ENCODE peak calls at places on chromosomes 13 and 19, in five cellular contexts. Y is neural progenitor cell, N is HCT116, T is hepatocyte, W is GM23338. H is an unnamed sample.
A peak's percentile ranks its signal among the peaks of the same experiment; 100 is the strongest.

GRCh38 chr13:79307866-79308298 is 98.2 kb downstream of the RBM26 start:
- DNase-seq in Y (peak; percentile 6), N (no peak), T (no peak), W (peak; percentile 18), H (peak; percentile 7)

GRCh38 chr13:100722517-100722916 is 47.9 kb upstream of the TMTC4 start:
- DNase-seq in Y (peak; percentile 6), N (no peak), T (no peak), W (peak; percentile 28), H (no peak)

GRCh38 chr13:49802410-49802809 is 9.9 kb upstream of the KPNA3 start:
- DNase-seq in Y (no peak), N (no peak), T (no peak), W (no peak), H (no peak)

GRCh38 chr13:37118002-37118401 is 12.5 kb upstream of the CSNK1A1L start:
- DNase-seq in Y (no peak), N (no peak), T (no peak), W (no peak), H (no peak)

GRCh38 chr13:107817652-107818287 is 397.6 kb downstream of the LIG4 start:
- DNase-seq in Y (peak; percentile 6), N (no peak), T (no peak), W (peak; percentile 75), H (no peak)

GRCh38 chr13:46489586-46490023 is 63.4 kb upstream of the LRCH1 start:
- DNase-seq in Y (peak; percentile 18), N (no peak), T (no peak), W (no peak), H (no peak)

GRCh38 chr19:42115219-42115618 is 17.0 kb downstream of the POU2F2 start:
- DNase-seq in Y (no peak), N (no peak), T (no peak), W (no peak), H (peak; percentile 58)

GRCh38 chr13:103351035-103351828 is 285.0 kb upstream of the SLC10A2 start:
- DNase-seq in Y (peak; percentile 4), N (no peak), T (peak; percentile 41), W (peak; percentile 62), H (no peak)

GRCh38 chr13:39410089-39410901 is 192.7 kb downstream of the LHFPL6 start:
- DNase-seq in Y (no peak), N (no peak), T (no peak), W (peak; percentile 38), H (no peak)

GRCh38 chr19:9075064-9075964 is 11.5 kb upstream of the OR1M1 start:
- DNase-seq in Y (peak; percentile 50), N (peak; percentile 97), T (peak; percentile 93), W (peak; percentile 67), H (no peak)

DNA sequence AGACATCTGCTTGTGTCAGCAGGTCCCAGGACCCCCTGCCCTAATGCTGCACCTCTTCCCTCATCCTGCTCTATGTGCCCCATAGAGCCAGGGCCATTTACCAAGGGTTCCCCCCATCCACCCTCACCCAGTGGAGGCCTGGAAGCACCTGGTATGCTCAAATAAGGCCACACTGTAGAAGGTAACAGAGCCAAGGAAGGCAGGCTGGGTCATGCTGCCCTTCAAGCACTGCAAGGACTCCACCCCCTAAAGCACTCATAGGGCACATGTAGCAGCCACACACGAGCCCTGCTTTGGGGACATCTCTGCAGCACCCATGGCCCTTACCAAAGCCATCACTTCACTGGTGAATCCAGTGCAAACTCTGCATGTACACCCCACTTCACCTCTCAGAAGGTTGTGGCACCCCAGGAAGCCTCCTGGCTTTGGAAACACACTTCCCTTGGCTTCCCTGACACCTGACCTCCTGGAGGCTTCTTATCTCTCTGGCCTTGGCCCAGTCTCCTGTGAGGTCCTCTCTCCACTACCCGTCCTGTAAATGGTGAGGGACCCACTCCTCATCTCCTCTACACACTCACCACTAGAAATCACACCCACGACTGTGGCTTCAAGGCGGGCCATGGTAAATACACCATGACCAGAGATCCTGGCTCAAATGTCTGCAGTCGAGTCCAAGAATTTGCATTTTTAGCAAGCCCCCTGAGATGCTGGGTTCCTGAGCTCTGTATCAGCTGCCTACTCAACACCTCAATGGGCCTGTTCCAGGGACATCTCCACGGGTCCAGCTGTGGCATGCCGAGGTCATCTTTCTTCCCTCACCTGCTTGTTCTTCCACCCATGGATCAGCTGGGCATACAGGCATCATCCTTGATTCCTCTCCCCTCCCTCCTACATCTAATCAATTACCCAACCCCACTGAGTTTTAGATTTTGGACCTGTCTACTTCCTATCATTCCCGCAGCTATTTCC is 80.9 kb upstream of the DOCK9 start:
- DNase-seq in Y (no peak), N (no peak), T (no peak), W (no peak), H (no peak)
- H3K27ac ChIP-seq in Y (no peak overlapping the region), N (no peak overlapping the region), T (no peak overlapping the region), W (no peak overlapping the region), H (no peak overlapping the region)

GRCh38 chr13:20397896-20398295 is 127.8 kb downstream of the CRYL1 start:
- DNase-seq in Y (no peak), N (no peak), T (no peak), W (no peak), H (no peak)
- TF ChIP-seq EZH2phosphoT487 in Y (no peak), N (no peak), T (no peak), W (no peak), H (no peak)

DNA sequence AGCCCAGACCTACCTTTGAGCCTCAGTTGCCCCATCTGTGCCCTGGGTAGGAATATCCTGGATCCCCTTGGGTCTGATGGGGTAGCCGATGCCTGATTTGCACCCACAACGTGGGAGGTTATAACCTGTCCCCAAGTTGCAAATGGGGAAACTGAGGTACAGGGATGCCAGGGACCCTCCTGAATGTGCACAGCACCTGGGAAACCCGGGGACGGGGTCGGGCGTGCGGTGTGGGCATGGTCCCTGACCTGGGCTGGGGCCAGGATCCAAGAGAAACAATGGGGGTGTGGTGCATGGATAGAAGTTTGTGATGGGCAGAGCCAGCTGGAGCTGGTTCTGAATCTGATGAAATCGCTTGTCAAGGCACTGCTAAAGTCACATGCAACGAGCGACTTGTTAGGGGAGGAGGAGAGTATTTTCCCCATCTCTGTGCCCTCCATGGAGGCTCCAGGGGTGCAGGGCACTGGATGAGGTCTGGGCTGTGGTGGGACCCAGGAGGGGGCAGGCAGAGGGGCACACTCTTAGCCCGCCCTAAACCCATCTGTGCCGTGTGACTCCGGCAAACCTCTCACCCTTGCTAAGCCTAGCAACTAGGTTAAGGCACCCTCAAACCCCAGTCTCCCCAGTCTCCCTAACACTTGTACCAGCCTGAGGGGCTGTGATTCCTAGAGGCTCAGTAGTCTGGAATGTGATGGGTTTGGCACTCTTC is 739 bp downstream of the GDF15 start:
- DNase-seq in Y (no peak), N (no peak), T (peak; percentile 11), W (no peak), H (no peak)
- H3K27ac ChIP-seq in Y (no peak overlapping the region), N (peak overlapping the region; percentile 82), T (peak overlapping the region; percentile 86), W (no peak overlapping the region), H (no peak overlapping the region)

DNA sequence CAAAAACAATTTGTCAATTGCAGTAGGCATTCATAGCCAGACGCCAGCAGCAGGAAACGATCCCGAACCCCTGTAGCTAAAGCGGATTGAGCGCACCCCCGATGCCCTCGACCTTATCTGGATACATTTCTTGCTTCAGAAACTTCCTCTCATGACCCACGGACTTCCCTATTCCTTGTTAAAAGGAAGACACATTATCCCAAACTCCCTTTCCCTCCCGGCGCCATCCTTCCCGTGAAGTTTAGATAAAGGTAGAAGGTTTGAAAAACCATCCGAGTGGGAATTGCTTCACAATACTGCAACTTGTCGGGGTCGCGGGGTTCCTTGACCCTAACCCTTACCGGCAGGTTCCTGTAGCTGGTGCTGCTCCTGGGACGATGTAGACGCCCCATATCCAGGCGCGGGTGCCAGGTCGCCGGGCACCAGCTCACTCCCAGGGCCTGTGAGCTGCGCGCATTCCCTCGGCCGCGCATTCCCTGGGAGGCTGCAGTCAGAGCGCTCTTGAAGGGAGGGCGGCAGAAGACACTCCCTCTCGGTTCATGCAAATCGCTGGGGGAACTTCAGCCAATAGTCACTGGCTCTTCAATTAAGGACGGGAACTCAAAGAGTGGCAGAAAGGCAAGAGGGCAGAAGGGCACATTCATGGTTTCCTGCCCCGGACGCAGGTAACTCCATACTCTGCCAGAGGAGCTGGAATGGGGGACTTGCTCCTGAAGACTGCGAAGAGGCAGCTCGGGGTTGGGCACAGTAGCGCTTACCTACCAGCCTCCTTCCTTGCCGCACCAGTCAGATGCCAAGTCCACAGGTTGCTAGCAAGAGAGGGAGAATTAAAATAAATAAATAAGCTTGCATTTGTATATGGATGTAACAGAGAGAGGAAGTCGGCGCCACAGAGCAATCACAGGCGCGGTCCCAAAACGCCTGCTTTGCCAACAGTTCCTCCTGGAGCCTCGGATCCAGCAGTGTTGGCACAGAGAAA is 674 bp downstream of the PCDH20 start:
- DNase-seq in Y (peak; percentile 91), N (no peak), T (peak; percentile 76), W (peak; percentile 93), H (no peak)
- TF ChIP-seq EZH2phosphoT487 in Y (no peak), N (no peak), T (no peak), W (no peak), H (no peak)

GRCh38 chr19:53461866-53462265 is 5.7 kb upstream of the ZNF813 start:
- DNase-seq in Y (no peak), N (no peak), T (no peak), W (no peak), H (no peak)

GRCh38 chr19:53463263-53463662 is 4.3 kb upstream of the ZNF813 start:
- DNase-seq in Y (peak; percentile 82), N (no peak), T (no peak), W (peak; percentile 98), H (peak; percentile 31)

GRCh38 chr19:53467503-53468262 is at the start of gene ZNF813:
- DNase-seq in Y (peak; percentile 97), N (no peak), T (peak; percentile 96), W (peak; percentile 97), H (peak; percentile 88)

GRCh38 chr19:53467138-53467502 is 413 bp upstream of the ZNF813 start:
- DNase-seq in Y (no peak), N (no peak), T (peak; percentile 28), W (no peak), H (no peak)

GRCh38 chr19:53466726-53467125 is 807 bp upstream of the ZNF813 start:
- DNase-seq in Y (peak; percentile 7), N (no peak), T (peak; percentile 21), W (no peak), H (no peak)
- H3K27ac ChIP-seq in Y (no peak overlapping the region), N (no peak overlapping the region), T (peak overlapping the region; percentile 50), W (peak overlapping the region; percentile 36), H (no peak overlapping the region)